ENCODE peak calls at places on chromosome 4, in five cellular contexts. B, V, W, F and T are unnamed samples.
A peak's percentile ranks its signal among the peaks of the same experiment; 100 is the strongest.

GRCh38 chr4:139866270-139866962 is 200.8 kb downstream of the MGST2 start:
- DNase-seq in B (no peak), V (peak; percentile 76), W (no peak), F (no peak), T (no peak)

GRCh38 chr4:22573198-22573597 is 57.3 kb upstream of the ADGRA3 start:
- DNase-seq in B (no peak), V (peak; percentile 20), W (peak; percentile 78), F (peak; percentile 24), T (peak; percentile 61)

GRCh38 chr4:162162672-162163071 is 1.1 kb downstream of the FSTL5 start:
- DNase-seq in B (no peak), V (no peak), W (no peak), F (no peak), T (no peak)

GRCh38 chr4:139279723-139280620 is at the start of gene MGARP:
- DNase-seq in B (no peak), V (peak; percentile 66), W (peak; percentile 63), F (peak; percentile 35), T (peak; percentile 61)

GRCh38 chr4:7392438-7393374 is 42.0 kb downstream of the PSAPL1 start:
- DNase-seq in B (no peak), V (no peak), W (peak; percentile 46), F (peak; percentile 7), T (peak; percentile 64)

GRCh38 chr4:123706961-123707360 is 310.4 kb downstream of the SPRY1 start:
- DNase-seq in B (no peak), V (no peak), W (no peak), F (no peak), T (no peak)

GRCh38 chr4:121138445-121138844 is 25.7 kb downstream of the TNIP3 start:
- DNase-seq in B (no peak), V (no peak), W (no peak), F (no peak), T (no peak)

GRCh38 chr4:165133150-165133549 is 20.5 kb upstream of the TMEM192 start:
- DNase-seq in B (no peak), V (no peak), W (no peak), F (no peak), T (no peak)

GRCh38 chr4:166941629-166942028 is 292.7 kb downstream of the SPOCK3 start:
- DNase-seq in B (no peak), V (no peak), W (no peak), F (no peak), T (no peak)

GRCh38 chr4:96352051-96352517 is 512.2 kb downstream of the PDHA2 start:
- DNase-seq in B (no peak), V (peak; percentile 54), W (no peak), F (peak; percentile 63), T (no peak)

GRCh38 chr4:133316874-133317273 is 167.8 kb downstream of the PCDH10 start:
- DNase-seq in B (no peak), V (no peak), W (no peak), F (peak; percentile 10), T (no peak)

GRCh38 chr4:106830879-106831278 is 205.2 kb downstream of the DKK2 start:
- DNase-seq in B (no peak), V (no peak), W (no peak), F (no peak), T (no peak)

GRCh38 chr4:156422576-156422975 is 468.9 kb upstream of the CTSO start:
- DNase-seq in B (no peak), V (no peak), W (no peak), F (peak; percentile 15), T (no peak)

GRCh38 chr4:110751991-110752390 is 129.1 kb upstream of the PITX2 start:
- DNase-seq in B (no peak), V (no peak), W (no peak), F (no peak), T (no peak)

GRCh38 chr4:185535818-185536729 is 767 bp upstream of the PDLIM3 start:
- DNase-seq in B (peak; percentile 31), V (peak; percentile 25), W (no peak), F (peak; percentile 76), T (no peak)

GRCh38 chr4:95847908-95848468 is 8.1 kb downstream of the PDHA2 start:
- DNase-seq in B (no peak), V (no peak), W (no peak), F (no peak), T (no peak)

GRCh38 chr4:17912011-17912410 is 101.2 kb downstream of the NCAPG start:
- DNase-seq in B (no peak), V (peak; percentile 13), W (no peak), F (no peak), T (peak; percentile 47)

GRCh38 chr4:165299399-165300060 is 27.9 kb upstream of the MSMO1 start:
- DNase-seq in B (no peak), V (no peak), W (no peak), F (no peak), T (no peak)

GRCh38 chr4:41294445-41295062 is 37.8 kb downstream of the UCHL1 start:
- DNase-seq in B (no peak), V (no peak), W (no peak), F (no peak), T (no peak)

GRCh38 chr4:4492161-4492847 is 49.5 kb downstream of the STX18 start:
- DNase-seq in B (no peak), V (no peak), W (no peak), F (peak; percentile 51), T (no peak)

GRCh38 chr4:95268819-95269565 is 279.8 kb downstream of the UNC5C start:
- DNase-seq in B (no peak), V (no peak), W (no peak), F (peak; percentile 53), T (no peak)

GRCh38 chr4:7805533-7806079 is 134.1 kb downstream of the AFAP1 start:
- DNase-seq in B (no peak), V (no peak), W (no peak), F (peak; percentile 99), T (no peak)

GRCh38 chr4:30879841-30880240 is 159.7 kb downstream of the PCDH7 start:
- DNase-seq in B (no peak), V (no peak), W (no peak), F (no peak), T (no peak)

GRCh38 chr4:40984051-40984450 is 230.3 kb downstream of the APBB2 start:
- DNase-seq in B (no peak), V (no peak), W (no peak), F (no peak), T (no peak)

GRCh38 chr4:18366762-18367358 is 345.3 kb upstream of the LCORL start:
- DNase-seq in B (no peak), V (peak; percentile 23), W (no peak), F (peak; percentile 55), T (no peak)

GRCh38 chr4:87073570-87074470 is 139.0 kb downstream of the AFF1 start:
- DNase-seq in B (no peak), V (peak; percentile 70), W (no peak), F (no peak), T (peak; percentile 67)

GRCh38 chr4:8917321-8917811 is 45.7 kb upstream of the HMX1 start:
- DNase-seq in B (no peak), V (no peak), W (no peak), F (no peak), T (no peak)

GRCh38 chr4:111562811-111563210 is 582.4 kb upstream of the FAM241A start:
- DNase-seq in B (no peak), V (no peak), W (no peak), F (no peak), T (no peak)

GRCh38 chr4:154503598-154503997 is 12.0 kb upstream of the DCHS2 start:
- DNase-seq in B (no peak), V (no peak), W (no peak), F (peak; percentile 33), T (no peak)

GRCh38 chr4:53455766-53456165 is 78.3 kb downstream of the FIP1L1 start:
- DNase-seq in B (no peak), V (no peak), W (no peak), F (no peak), T (no peak)

GRCh38 chr4:76342191-76342590 is 35.7 kb downstream of the STBD1 start:
- DNase-seq in B (no peak), V (no peak), W (no peak), F (no peak), T (no peak)

GRCh38 chr4:140238353-140239041 is 84.5 kb upstream of the MAML3 start:
- DNase-seq in B (peak; percentile 79), V (peak; percentile 95), W (peak; percentile 73), F (peak; percentile 90), T (peak; percentile 97)

GRCh38 chr4:74504212-74504611 is 59.3 kb downstream of the AREG start:
- DNase-seq in B (no peak), V (no peak), W (no peak), F (peak; percentile 81), T (no peak)

GRCh38 chr4:2372488-2373030 is 45.9 kb downstream of the ZFYVE28 start:
- DNase-seq in B (no peak), V (no peak), W (peak; percentile 32), F (no peak), T (no peak)

DNA sequence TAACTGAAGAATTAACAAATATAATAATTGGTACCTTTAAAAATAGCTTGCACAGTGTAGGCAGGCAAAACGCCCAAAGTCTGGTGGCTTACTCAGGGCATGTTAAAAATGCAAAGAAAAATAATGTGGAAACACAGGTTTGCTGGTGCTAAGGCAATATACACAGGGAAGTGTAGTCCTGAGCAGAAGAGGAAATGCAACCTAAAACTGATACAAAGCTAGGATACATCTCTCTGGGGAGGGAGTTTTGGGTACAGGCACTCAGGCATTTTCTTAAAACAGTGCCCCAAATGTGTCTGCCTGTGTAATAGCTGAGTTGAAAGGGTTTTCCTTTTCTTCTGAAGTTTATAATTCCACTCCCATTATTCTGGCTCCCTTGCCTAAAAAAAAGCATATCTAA is 47.4 kb downstream of the TMPRSS11E start:
- DNase-seq in B (no peak), V (no peak), W (no peak), F (no peak), T (no peak)
- H3K4me3 ChIP-seq in B (no peak overlapping the region), V (no peak overlapping the region), W (no peak overlapping the region), F (no peak overlapping the region), T (no peak overlapping the region)

GRCh38 chr4:113356452-113356851 is 307.0 kb downstream of the ANK2 start:
- DNase-seq in B (no peak), V (no peak), W (no peak), F (no peak), T (no peak)

GRCh38 chr4:113355550-113356371 is 306.3 kb downstream of the ANK2 start:
- DNase-seq in B (no peak), V (peak; percentile 16), W (no peak), F (peak; percentile 92), T (peak; percentile 60)

GRCh38 chr4:113358784-113359183 is 309.3 kb downstream of the ANK2 start:
- DNase-seq in B (no peak), V (no peak), W (no peak), F (peak; percentile 11), T (no peak)
- TF ChIP-seq CTCF in B (no peak), V (no peak), W (no peak), F (no peak), T (no peak)

DNA sequence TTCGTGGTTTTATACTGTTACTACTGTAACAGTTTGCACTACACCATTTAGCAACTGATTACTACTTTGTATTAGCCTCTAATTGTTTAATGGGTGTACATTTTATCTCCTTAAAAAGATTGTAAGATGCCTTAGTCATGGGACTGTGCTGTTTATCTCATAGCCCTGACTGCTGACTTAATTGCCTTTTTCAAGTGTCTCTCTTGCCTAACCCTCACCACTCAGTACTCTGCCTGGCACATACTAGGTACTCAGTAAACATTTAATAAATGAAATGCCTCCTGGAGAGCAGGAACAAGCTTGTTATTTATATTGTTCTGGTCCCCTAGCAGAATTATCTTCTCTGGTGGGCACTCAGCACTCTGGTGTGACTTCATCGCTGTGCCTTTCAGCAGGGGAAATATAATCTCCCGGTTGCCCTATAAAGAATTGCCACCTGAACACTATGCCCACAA is 1.7 kb upstream of the STIM2 start:
- DNase-seq in B (no peak), V (no peak), W (no peak), F (no peak), T (no peak)
- H3K4me3 ChIP-seq in B (no peak overlapping the region), V (peak overlapping the region; percentile 92), W (no peak overlapping the region), F (peak overlapping the region; percentile 87), T (no peak overlapping the region)

GRCh38 chr4:128158894-128159293 is 97.8 kb downstream of the LARP1B start:
- DNase-seq in B (no peak), V (no peak), W (no peak), F (no peak), T (no peak)
- TF ChIP-seq CTCF in B (no peak), V (no peak), W (no peak), F (no peak), T (no peak)